ENCODE peak calls at places on chromosomes 13 and 19, in five cellular contexts. One of them, this sample, is unnamed.

GRCh38 chr19:35031072-35031881 is 1.0 kb downstream of the SCN1B start:
- DNase-seq in IMR-90: peak
- DNase-seq in breast epithelium: no peak
- DNase-seq in heart left ventricle: no peak
- DNase-seq in stomach: no peak
- DNase-seq in this sample: no peak

GRCh38 chr19:17616961-17617806 is 61.7 kb downstream of the COLGALT1 start:
- DNase-seq in IMR-90: peak
- DNase-seq in breast epithelium: no peak
- DNase-seq in heart left ventricle: no peak
- DNase-seq in stomach: no peak
- DNase-seq in this sample: no peak

GRCh38 chr19:18220632-18221275 is 5.5 kb downstream of the PDE4C start:
- DNase-seq in IMR-90: no peak
- DNase-seq in breast epithelium: no peak
- DNase-seq in heart left ventricle: no peak
- DNase-seq in stomach: no peak
- DNase-seq in this sample: no peak

GRCh38 chr13:74715718-74716117 is 581.5 kb upstream of the KLF12 start:
- DNase-seq in IMR-90: no peak
- DNase-seq in breast epithelium: no peak
- DNase-seq in heart left ventricle: no peak
- DNase-seq in stomach: no peak
- DNase-seq in this sample: no peak

GRCh38 chr19:15450528-15450890 is 753 bp upstream of the WIZ start:
- DNase-seq in IMR-90: no peak
- DNase-seq in breast epithelium: no peak
- DNase-seq in heart left ventricle: no peak
- DNase-seq in stomach: no peak
- DNase-seq in this sample: no peak

GRCh38 chr13:40536443-40537113 is 129.9 kb downstream of the FOXO1 start:
- DNase-seq in IMR-90: no peak
- DNase-seq in breast epithelium: peak
- DNase-seq in heart left ventricle: no peak
- DNase-seq in stomach: peak
- DNase-seq in this sample: no peak

GRCh38 chr19:3389876-3390361 is 23.5 kb downstream of the NFIC start:
- DNase-seq in IMR-90: peak
- DNase-seq in breast epithelium: peak
- DNase-seq in heart left ventricle: peak
- DNase-seq in stomach: peak
- DNase-seq in this sample: no peak

GRCh38 chr19:35557539-35558399 is 5.7 kb downstream of the ATP4A start:
- DNase-seq in IMR-90: peak
- DNase-seq in breast epithelium: peak
- DNase-seq in heart left ventricle: peak
- DNase-seq in stomach: peak
- DNase-seq in this sample: peak

GRCh38 chr13:30898070-30898469 is 8.0 kb upstream of the MEDAG start:
- DNase-seq in IMR-90: no peak
- DNase-seq in breast epithelium: no peak
- DNase-seq in heart left ventricle: no peak
- DNase-seq in stomach: no peak
- DNase-seq in this sample: no peak

GRCh38 chr13:50085063-50085462 is 69.8 kb downstream of the KCNRG start:
- DNase-seq in IMR-90: peak
- DNase-seq in breast epithelium: no peak
- DNase-seq in heart left ventricle: no peak
- DNase-seq in stomach: no peak
- DNase-seq in this sample: no peak

GRCh38 chr19:21082011-21082975 is at the start of gene ZNF714:
- DNase-seq in IMR-90: peak
- DNase-seq in breast epithelium: peak
- DNase-seq in heart left ventricle: peak
- DNase-seq in stomach: peak
- DNase-seq in this sample: peak

GRCh38 chr13:97367016-97367415 is 67.0 kb upstream of the RAP2A start:
- DNase-seq in IMR-90: peak
- DNase-seq in breast epithelium: no peak
- DNase-seq in heart left ventricle: no peak
- DNase-seq in stomach: no peak
- DNase-seq in this sample: no peak

GRCh38 chr13:72146816-72147215 is 279.8 kb upstream of the DACH1 start:
- DNase-seq in IMR-90: no peak
- DNase-seq in breast epithelium: no peak
- DNase-seq in heart left ventricle: no peak
- DNase-seq in stomach: no peak
- DNase-seq in this sample: no peak

GRCh38 chr19:15195381-15195964 is 5.3 kb downstream of the NOTCH3 start:
- DNase-seq in IMR-90: peak
- DNase-seq in breast epithelium: peak
- DNase-seq in heart left ventricle: peak
- DNase-seq in stomach: peak
- DNase-seq in this sample: peak

GRCh38 chr19:582497-583197 is 7.0 kb upstream of the HCN2 start:
- DNase-seq in IMR-90: peak
- DNase-seq in breast epithelium: no peak
- DNase-seq in heart left ventricle: no peak
- DNase-seq in stomach: no peak
- DNase-seq in this sample: no peak

GRCh38 chr19:14479309-14479984 is 4.3 kb upstream of the PTGER1 start:
- DNase-seq in IMR-90: no peak
- DNase-seq in breast epithelium: no peak
- DNase-seq in heart left ventricle: no peak
- DNase-seq in stomach: no peak
- DNase-seq in this sample: no peak

GRCh38 chr13:25490236-25490635 is 118.5 kb downstream of the ATP8A2 start:
- DNase-seq in IMR-90: no peak
- DNase-seq in breast epithelium: no peak
- DNase-seq in heart left ventricle: no peak
- DNase-seq in stomach: no peak
- DNase-seq in this sample: no peak

GRCh38 chr13:40189426-40189825 is 477.0 kb downstream of the FOXO1 start:
- DNase-seq in IMR-90: no peak
- DNase-seq in breast epithelium: no peak
- DNase-seq in heart left ventricle: no peak
- DNase-seq in stomach: no peak
- DNase-seq in this sample: no peak

GRCh38 chr13:55000844-55001243 is 1972.2 kb downstream of the OLFM4 start:
- DNase-seq in IMR-90: no peak
- DNase-seq in breast epithelium: no peak
- DNase-seq in heart left ventricle: no peak
- DNase-seq in stomach: no peak
- DNase-seq in this sample: no peak

GRCh38 chr13:66102864-66103263 is 1127.3 kb downstream of the PCDH9 start:
- DNase-seq in IMR-90: peak
- DNase-seq in breast epithelium: no peak
- DNase-seq in heart left ventricle: no peak
- DNase-seq in stomach: no peak
- DNase-seq in this sample: no peak

DNA sequence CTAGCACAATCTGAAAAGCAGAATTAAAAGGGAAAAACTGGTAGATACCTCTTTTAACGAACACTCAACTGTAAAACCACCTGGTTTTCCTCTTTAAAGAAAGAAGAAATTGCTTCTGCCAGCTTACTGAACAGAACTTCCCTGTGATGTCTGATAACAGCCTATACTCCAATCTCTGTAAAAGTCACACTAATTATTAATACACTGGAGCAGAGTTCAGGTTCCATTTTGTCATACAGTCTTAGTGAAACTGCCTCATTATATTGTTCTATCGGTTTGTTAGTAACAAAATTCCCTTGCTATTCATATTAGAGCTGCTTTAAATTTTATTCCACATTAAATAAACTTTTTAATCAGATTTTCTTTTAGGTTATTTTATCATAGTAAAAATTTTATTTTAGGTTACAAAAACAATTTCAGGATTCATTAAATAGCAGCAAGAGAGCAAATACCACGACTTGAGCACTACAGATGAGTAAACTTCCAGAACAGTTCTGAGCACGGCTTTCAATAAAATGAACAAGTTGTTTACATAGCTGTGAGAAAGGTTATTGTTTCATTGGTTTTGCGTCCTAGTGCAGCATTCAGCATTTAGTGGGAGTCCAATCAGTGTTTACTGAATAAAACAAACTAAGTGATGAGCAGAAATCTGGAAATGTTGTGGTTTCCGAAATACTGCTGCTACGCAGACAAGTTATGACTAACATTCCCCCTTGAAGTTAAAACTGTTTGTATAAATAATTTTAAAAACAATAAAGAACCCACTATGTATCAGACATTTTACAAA is 251.3 kb upstream of the STARD13 start:
- DNase-seq in IMR-90: peak
- DNase-seq in breast epithelium: no peak
- DNase-seq in heart left ventricle: no peak
- DNase-seq in stomach: no peak
- DNase-seq in this sample: no peak
- H3K27ac ChIP-seq in IMR-90: peak
- H3K27ac ChIP-seq in breast epithelium: no peak
- H3K27ac ChIP-seq in heart left ventricle: no peak
- H3K27ac ChIP-seq in stomach: peak
- H3K27ac ChIP-seq in this sample: peak

GRCh38 chr19:54429176-54429495 is 13.9 kb downstream of the TTYH1 start:
- DNase-seq in IMR-90: no peak
- DNase-seq in breast epithelium: no peak
- DNase-seq in heart left ventricle: no peak
- DNase-seq in stomach: no peak
- DNase-seq in this sample: no peak

GRCh38 chr19:54429545-54430227 is 14.4 kb downstream of the TTYH1 start:
- DNase-seq in IMR-90: no peak
- DNase-seq in breast epithelium: no peak
- DNase-seq in heart left ventricle: no peak
- DNase-seq in stomach: no peak
- DNase-seq in this sample: no peak

GRCh38 chr19:54432144-54432738 is 16.8 kb upstream of the LENG8 start:
- DNase-seq in IMR-90: no peak
- DNase-seq in breast epithelium: peak
- DNase-seq in heart left ventricle: no peak
- DNase-seq in stomach: no peak
- DNase-seq in this sample: no peak

GRCh38 chr19:54431255-54431838 is 16.1 kb downstream of the TTYH1 start:
- DNase-seq in IMR-90: peak
- DNase-seq in breast epithelium: peak
- DNase-seq in heart left ventricle: peak
- DNase-seq in stomach: peak
- DNase-seq in this sample: no peak

GRCh38 chr19:54430306-54431254 is 15.3 kb downstream of the TTYH1 start:
- DNase-seq in IMR-90: no peak
- DNase-seq in breast epithelium: no peak
- DNase-seq in heart left ventricle: peak
- DNase-seq in stomach: no peak
- DNase-seq in this sample: no peak
- TF ChIP-seq CTCF in IMR-90: no peak
- TF ChIP-seq CTCF in breast epithelium: no peak
- TF ChIP-seq CTCF in heart left ventricle: peak
- TF ChIP-seq CTCF in stomach: no peak
- TF ChIP-seq CTCF in this sample: no peak

DNA sequence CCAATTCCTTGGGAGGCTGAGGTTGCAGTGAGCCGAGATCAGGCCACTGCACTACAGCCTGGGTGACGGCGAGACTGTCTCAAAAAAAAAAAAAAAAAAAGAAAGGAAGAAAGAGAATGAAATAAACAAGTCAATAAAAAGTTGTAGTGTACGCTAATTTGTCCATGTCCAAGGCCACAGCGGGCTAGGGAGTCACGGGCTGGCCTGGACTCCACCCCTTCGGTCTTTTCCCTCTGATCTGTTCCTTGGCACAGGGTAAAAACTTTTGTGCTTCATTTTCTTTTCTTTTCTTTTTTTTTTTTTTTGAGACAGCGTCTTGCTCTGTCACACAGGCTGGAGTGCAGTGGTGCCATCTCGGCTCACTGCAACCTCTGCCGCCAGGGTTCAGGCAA is 19.4 kb upstream of the MKNK2 start:
- DNase-seq in IMR-90: no peak
- DNase-seq in breast epithelium: no peak
- DNase-seq in heart left ventricle: no peak
- DNase-seq in stomach: no peak
- DNase-seq in this sample: no peak
- H3K27ac ChIP-seq in IMR-90: no peak
- H3K27ac ChIP-seq in breast epithelium: no peak
- H3K27ac ChIP-seq in heart left ventricle: no peak
- H3K27ac ChIP-seq in stomach: no peak
- H3K27ac ChIP-seq in this sample: no peak

DNA sequence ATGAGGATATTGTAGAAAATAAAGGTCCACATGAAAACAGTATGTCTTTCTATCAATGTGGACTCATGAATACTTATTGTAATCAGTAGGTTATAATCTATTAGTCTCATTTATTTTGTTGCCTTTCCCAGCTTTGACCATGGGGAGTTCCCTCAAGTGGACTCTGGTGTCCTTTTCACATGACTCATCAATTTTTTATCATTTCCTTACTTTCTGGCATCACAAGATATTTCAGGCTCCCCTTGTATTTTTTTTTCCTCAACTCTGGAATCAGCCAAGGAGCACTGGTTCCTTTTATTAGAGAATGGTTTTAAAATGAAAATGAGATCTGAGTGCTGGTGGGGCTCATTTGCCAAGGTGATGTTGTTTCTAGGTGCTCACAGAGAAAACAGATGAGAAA is 63.4 kb upstream of the DIAPH3 start:
- DNase-seq in IMR-90: no peak
- DNase-seq in breast epithelium: no peak
- DNase-seq in heart left ventricle: no peak
- DNase-seq in stomach: no peak
- DNase-seq in this sample: no peak
- TF ChIP-seq CTCF in IMR-90: no peak
- TF ChIP-seq CTCF in breast epithelium: no peak
- TF ChIP-seq CTCF in heart left ventricle: no peak
- TF ChIP-seq CTCF in stomach: no peak
- TF ChIP-seq CTCF in this sample: no peak

GRCh38 chr13:32938907-32939306 is 77.3 kb upstream of the KL start:
- DNase-seq in IMR-90: peak
- DNase-seq in breast epithelium: no peak
- DNase-seq in heart left ventricle: no peak
- DNase-seq in stomach: no peak
- DNase-seq in this sample: no peak
- H3K27ac ChIP-seq in IMR-90: no peak
- H3K27ac ChIP-seq in breast epithelium: no peak
- H3K27ac ChIP-seq in heart left ventricle: no peak
- H3K27ac ChIP-seq in stomach: no peak
- H3K27ac ChIP-seq in this sample: no peak

GRCh38 chr13:61950828-61951227 is 535.2 kb upstream of the PCDH20 start:
- DNase-seq in IMR-90: no peak
- DNase-seq in breast epithelium: no peak
- DNase-seq in heart left ventricle: no peak
- DNase-seq in stomach: no peak
- DNase-seq in this sample: no peak

DNA sequence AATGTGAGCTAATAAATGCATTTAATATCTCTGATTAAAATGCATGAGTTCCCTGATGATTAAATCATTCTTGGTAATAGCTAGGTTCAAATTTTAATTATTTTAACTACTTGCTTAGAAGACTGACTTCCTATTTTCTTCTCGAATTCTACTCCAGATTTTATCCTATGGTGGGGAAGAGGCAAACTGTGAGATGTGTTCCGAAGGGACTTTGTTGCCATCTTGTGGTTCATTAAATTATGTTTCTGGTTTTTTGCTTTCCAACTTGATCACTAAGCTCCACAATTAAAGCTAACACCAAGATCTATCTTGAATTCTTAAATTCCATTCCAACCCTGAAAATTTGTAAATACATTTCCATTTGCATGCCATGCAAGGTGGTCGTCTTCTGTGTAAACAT is 538.4 kb upstream of the PCDH20 start:
- DNase-seq in IMR-90: peak
- DNase-seq in breast epithelium: no peak
- DNase-seq in heart left ventricle: no peak
- DNase-seq in stomach: no peak
- DNase-seq in this sample: no peak
- TF ChIP-seq CTCF in IMR-90: no peak
- TF ChIP-seq CTCF in breast epithelium: no peak
- TF ChIP-seq CTCF in heart left ventricle: no peak
- TF ChIP-seq CTCF in stomach: peak
- TF ChIP-seq CTCF in this sample: no peak

This sample was measured in left lung.